ENCODE peak calls at places on chromosomes 4 and X, in ten cellular contexts. N is cardiac fibroblast, D is suprapubic skin, T is GM13976, G is PC-3, J is mammary epithelial cell, H is lung, Z is breast epithelium, I is sigmoid colon, U is A673. E is an unnamed sample.
A peak's percentile ranks its signal among the peaks of the same experiment; 100 is the strongest.

GRCh38 chr4:111854494-111855087 is 290.7 kb upstream of the FAM241A start:
- DNase-seq in J (peak; percentile 16), T (no peak), U (peak; percentile 48), D (no peak), N (peak; percentile 58), H (no peak), I (no peak), Z (no peak), G (peak; percentile 49), E (no peak)

GRCh38 chr4:56505269-56506109 is at the start of gene ARL9:
- DNase-seq in Z (no peak), H (peak; percentile 39), U (peak; percentile 48), G (peak; percentile 49), D (peak; percentile 68), T (peak; percentile 52), J (peak; percentile 45), I (peak; percentile 78), N (peak; percentile 52), E (peak; percentile 45)

GRCh38 chrX:72245461-72246089 is 6.7 kb upstream of the ERCC6L start:
- DNase-seq in G (peak; percentile 78), I (no peak), U (peak; percentile 82), T (peak; percentile 50), J (peak; percentile 41), D (no peak), H (peak; percentile 67), N (peak; percentile 68), Z (peak; percentile 26), E (no peak)

GRCh38 chr4:150305995-150306394 is 227.8 kb downstream of the DCLK2 start:
- DNase-seq in I (no peak), Z (no peak), N (peak; percentile 81), T (no peak), H (no peak), J (peak; percentile 51), G (peak; percentile 60), U (peak; percentile 75), D (no peak), E (no peak)

GRCh38 chr4:99202536-99202935 is 16.5 kb downstream of the ADH6 start:
- DNase-seq in Z (no peak), T (no peak), D (no peak), N (peak; percentile 75), U (no peak), J (no peak), G (no peak), H (no peak), I (peak; percentile 70), E (no peak)

GRCh38 chr4:98508825-98509539 is 149.4 kb downstream of the TSPAN5 start:
- DNase-seq in Z (no peak), N (no peak), U (peak; percentile 89), J (no peak), I (no peak), H (no peak), D (no peak), G (no peak), T (no peak), E (no peak)

GRCh38 chr4:167049257-167049656 is 185.0 kb downstream of the SPOCK3 start:
- DNase-seq in U (no peak), H (no peak), G (no peak), J (no peak), T (no peak), Z (no peak), I (no peak), D (no peak), N (no peak), E (no peak)

GRCh38 chrX:109732319-109732779 is 708 bp downstream of the ACSL4 start:
- DNase-seq in Z (no peak), I (no peak), U (peak; percentile 37), H (no peak), T (no peak), N (peak; percentile 77), D (no peak), G (peak; percentile 56), J (peak; percentile 39), E (no peak)

DNA sequence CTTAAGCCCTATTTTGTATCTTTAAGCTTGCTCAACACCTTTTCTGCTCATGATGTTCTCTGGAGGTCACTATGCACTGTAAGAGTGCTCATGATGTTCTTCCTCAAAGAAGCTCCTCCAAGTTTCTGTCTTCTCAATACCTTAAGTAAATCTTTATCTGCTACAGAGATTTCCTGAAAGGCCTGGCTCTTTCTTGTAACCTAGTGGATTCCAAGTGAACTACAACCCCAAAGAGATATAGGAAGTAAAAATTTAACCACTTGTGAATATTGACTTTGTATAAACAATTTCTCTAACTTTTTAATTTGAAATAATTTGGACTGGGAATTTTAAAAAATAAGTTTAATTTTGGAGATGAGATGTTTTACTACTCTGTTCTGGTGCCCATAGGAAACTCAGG is 39.3 kb upstream of the XK start:
- DNase-seq in I (no peak), H (no peak), Z (no peak), N (no peak), D (no peak), G (no peak), J (no peak), T (no peak), U (peak; percentile 9), E (no peak)
- TF ChIP-seq CTCF in I (no peak), H (no peak), Z (no peak), N (no peak), D (no peak), G (peak; percentile 37), J (peak; percentile 21), T (no peak), U (no peak), E (no peak)

GRCh38 chr4:104531390-104531789 is 36.7 kb upstream of the CXXC4 start:
- DNase-seq in I (no peak), H (no peak), N (no peak), D (no peak), G (no peak), U (no peak), T (no peak), J (no peak), Z (no peak), E (no peak)
- TF ChIP-seq CTCF in I (no peak), H (no peak), N (no peak), D (no peak), G (no peak), U (peak; percentile 21), T (no peak), J (peak; percentile 13), Z (no peak), E (no peak)

GRCh38 chr4:85427123-85427522 is 47.8 kb upstream of the ARHGAP24 start:
- DNase-seq in H (no peak), I (no peak), D (no peak), T (no peak), G (no peak), N (no peak), U (no peak), J (no peak), Z (no peak), E (no peak)

GRCh38 chr4:85430226-85430625 is 44.7 kb upstream of the ARHGAP24 start:
- DNase-seq in J (no peak), H (no peak), U (no peak), G (no peak), Z (no peak), N (no peak), I (no peak), T (no peak), D (no peak), E (no peak)

GRCh38 chr4:85430697-85431096 is 44.3 kb upstream of the ARHGAP24 start:
- DNase-seq in Z (no peak), I (no peak), G (peak; percentile 72), H (no peak), U (no peak), N (no peak), J (no peak), D (no peak), T (no peak), E (no peak)

GRCh38 chr4:85431156-85431555 is 43.8 kb upstream of the ARHGAP24 start:
- DNase-seq in U (no peak), Z (no peak), I (no peak), T (no peak), D (no peak), N (no peak), H (no peak), J (no peak), G (peak; percentile 34), E (no peak)

DNA sequence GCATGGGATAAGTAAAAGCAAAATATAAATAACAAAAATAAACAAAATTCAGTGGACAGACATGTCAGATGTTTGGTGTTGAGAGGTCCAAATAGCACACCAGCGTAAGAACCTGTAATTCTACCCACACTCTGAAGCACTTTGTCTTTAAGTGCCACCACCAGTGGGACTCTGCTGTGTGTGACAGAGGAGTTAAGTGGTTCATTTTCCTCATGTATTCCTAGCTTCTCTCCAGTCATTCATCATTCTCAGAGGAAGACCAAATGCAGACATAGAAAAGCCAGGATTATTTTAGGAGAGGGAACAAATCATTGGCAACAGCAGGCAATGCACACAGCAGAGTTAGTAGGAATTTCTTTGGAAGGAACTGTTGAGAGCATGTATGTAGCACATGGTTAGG is 43.1 kb upstream of the ARHGAP24 start:
- DNase-seq in T (no peak), J (no peak), D (no peak), U (no peak), I (no peak), H (no peak), N (no peak), Z (no peak), G (no peak), E (no peak)
- TF ChIP-seq CTCF in T (no peak), J (no peak), D (no peak), U (no peak), I (no peak), H (no peak), N (no peak), Z (no peak), G (no peak), E (no peak)

GRCh38 chr4:31045724-31046318 is 325.7 kb downstream of the PCDH7 start:
- DNase-seq in I (no peak), G (peak; percentile 65), Z (no peak), H (peak; percentile 30), N (peak; percentile 32), D (no peak), U (peak; percentile 50), T (no peak), J (peak; percentile 14), E (no peak)
- TF ChIP-seq CTCF in I (no peak), G (peak; percentile 72), Z (no peak), H (no peak), N (peak; percentile 42), D (no peak), U (peak; percentile 70), T (no peak), J (peak; percentile 71), E (no peak)

DNA sequence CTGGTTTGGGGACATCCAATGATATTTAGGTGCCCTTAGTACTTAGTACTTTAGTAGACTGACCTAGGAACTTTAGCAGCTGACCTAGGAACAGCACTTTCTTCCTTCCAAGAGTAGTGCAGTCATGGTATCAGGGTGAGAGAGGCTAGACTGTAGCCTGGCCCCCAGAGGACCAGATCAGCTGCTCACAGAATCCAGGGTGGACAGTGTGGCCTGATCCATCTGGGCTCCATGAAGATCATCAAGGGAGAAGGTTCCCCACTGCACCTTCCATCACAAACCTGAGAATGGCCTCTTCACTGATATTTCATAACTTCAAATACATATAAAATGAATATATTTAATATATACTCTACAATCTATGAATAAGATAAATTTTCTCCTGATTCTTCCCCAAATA is 59.0 kb upstream of the TLR3 start:
- DNase-seq in T (no peak), D (no peak), Z (no peak), N (no peak), G (no peak), H (no peak), J (no peak), U (no peak), I (no peak), E (no peak)
- TF ChIP-seq CTCF in T (no peak), D (no peak), Z (no peak), N (no peak), G (no peak), H (no peak), J (no peak), U (no peak), I (no peak), E (no peak)

GRCh38 chrX:12138366-12139313 is at the start of gene FRMPD4:
- DNase-seq in N (peak; percentile 50), U (no peak), J (peak; percentile 43), T (no peak), I (peak; percentile 76), D (no peak), Z (no peak), G (peak; percentile 25), H (no peak), E (no peak)
- TF ChIP-seq CTCF in N (peak; percentile 32), U (no peak), J (peak; percentile 42), T (no peak), I (peak; percentile 12), D (no peak), Z (no peak), G (peak; percentile 32), H (no peak), E (no peak)